ENCODE peak calls at places on chromosomes 5 and 9, in four cellular contexts. S, W, J and V are unnamed samples.

GRCh38 chr5:137470111-137470920 is 28.8 kb downstream of the SPOCK1 start:
- DNase-seq in S (peak; percentile 93), W (peak; percentile 99), J (no peak), V (peak; percentile 93)

GRCh38 chr5:119470851-119471451 is 18.7 kb downstream of the HSD17B4 start:
- DNase-seq in S (peak; percentile 46), W (peak; percentile 26), J (no peak), V (no peak)

GRCh38 chr9:34454571-34455065 is 3.8 kb downstream of the FAM219A start:
- DNase-seq in S (no peak), W (peak; percentile 18), J (no peak), V (no peak)

GRCh38 chr9:92242115-92242778 is 51.2 kb downstream of the IARS1 start:
- DNase-seq in S (peak; percentile 37), W (peak; percentile 78), J (no peak), V (peak; percentile 57)

GRCh38 chr9:125760537-125760936 is 13.4 kb downstream of the PBX3 start:
- DNase-seq in S (no peak), W (no peak), J (no peak), V (no peak)

GRCh38 chr9:33860200-33860871 is 43.4 kb downstream of the UBE2R2 start:
- DNase-seq in S (no peak), W (peak; percentile 47), J (no peak), V (no peak)

GRCh38 chr5:4730279-4730678 is 409.9 kb upstream of the ADAMTS16 start:
- DNase-seq in S (no peak), W (no peak), J (no peak), V (no peak)

GRCh38 chr9:37729499-37729898 is 24.1 kb upstream of the TRMT10B start:
- DNase-seq in S (no peak), W (no peak), J (no peak), V (no peak)

GRCh38 chr9:116232425-116233159 is 79.0 kb downstream of the PAPPA start:
- DNase-seq in S (no peak), W (peak; percentile 25), J (no peak), V (no peak)

GRCh38 chr5:106858616-106859015 is 812.1 kb downstream of the EFNA5 start:
- DNase-seq in S (no peak), W (no peak), J (no peak), V (no peak)

GRCh38 chr9:84255701-84256100 is 84.9 kb downstream of the SLC28A3 start:
- DNase-seq in S (no peak), W (no peak), J (no peak), V (no peak)

GRCh38 chr9:110241491-110242321 is 14.6 kb downstream of the TXN start:
- DNase-seq in S (no peak), W (no peak), J (no peak), V (no peak)

GRCh38 chr5:143696920-143697319 is 115.0 kb upstream of the HMHB1 start:
- DNase-seq in S (no peak), W (no peak), J (no peak), V (no peak)

GRCh38 chr5:76732405-76733048 is 16.6 kb downstream of the F2R start:
- DNase-seq in S (no peak), W (no peak), J (no peak), V (no peak)

GRCh38 chr5:180376511-180376910 is 23.4 kb upstream of the GFPT2 start:
- DNase-seq in S (no peak), W (no peak), J (no peak), V (no peak)

GRCh38 chr5:55880453-55880852 is 29.3 kb downstream of the IL31RA start:
- DNase-seq in S (no peak), W (no peak), J (no peak), V (no peak)

GRCh38 chr9:13823021-13823420 is 490.9 kb downstream of the NFIB start:
- DNase-seq in S (peak; percentile 28), W (peak; percentile 76), J (no peak), V (no peak)

GRCh38 chr5:123582570-123583293 is 70.8 kb downstream of the CSNK1G3 start:
- DNase-seq in S (no peak), W (no peak), J (no peak), V (no peak)

GRCh38 chr9:87567566-87567965 is 69.9 kb downstream of the DAPK1 start:
- DNase-seq in S (peak; percentile 68), W (peak; percentile 83), J (no peak), V (no peak)

GRCh38 chr9:95457769-95458168 is 59.0 kb downstream of the PTCH1 start:
- DNase-seq in S (no peak), W (peak; percentile 42), J (no peak), V (no peak)

GRCh38 chr5:148846930-148847329 is 20.5 kb downstream of the ADRB2 start:
- DNase-seq in S (no peak), W (peak; percentile 19), J (no peak), V (no peak)

GRCh38 chr5:115098041-115098702 is 71.5 kb downstream of the TRIM36 start:
- DNase-seq in S (peak; percentile 34), W (peak; percentile 29), J (no peak), V (peak; percentile 17)

GRCh38 chr5:34524123-34524522 is 132.0 kb upstream of the RAI14 start:
- DNase-seq in S (no peak), W (peak; percentile 68), J (no peak), V (peak; percentile 34)

GRCh38 chr5:61100425-61100824 is 61.8 kb downstream of the SMIM15 start:
- DNase-seq in S (no peak), W (no peak), J (no peak), V (no peak)

GRCh38 chr5:75007537-75007847 is 44.9 kb downstream of the GCNT4 start:
- DNase-seq in S (no peak), W (peak; percentile 25), J (no peak), V (peak; percentile 91)

GRCh38 chr5:40409600-40409999 is 270.1 kb upstream of the PTGER4 start:
- DNase-seq in S (no peak), W (no peak), J (peak; percentile 49), V (no peak)

GRCh38 chr9:74783408-74783807 is 104.3 kb downstream of the TRPM6 start:
- DNase-seq in S (no peak), W (peak; percentile 61), J (no peak), V (no peak)

GRCh38 chr5:91474201-91474600 is 91.1 kb upstream of the ARRDC3 start:
- DNase-seq in S (peak; percentile 36), W (peak; percentile 51), J (no peak), V (no peak)

GRCh38 chr5:91469517-91470165 is 86.5 kb upstream of the ARRDC3 start:
- DNase-seq in S (no peak), W (no peak), J (no peak), V (no peak)

GRCh38 chr5:91464886-91465646 is 81.9 kb upstream of the ARRDC3 start:
- DNase-seq in S (no peak), W (peak; percentile 6), J (no peak), V (no peak)

GRCh38 chr5:91468643-91469422 is 85.7 kb upstream of the ARRDC3 start:
- DNase-seq in S (no peak), W (peak; percentile 8), J (no peak), V (no peak)
- H3K4me3 ChIP-seq in S (no peak overlapping the region), W (no peak overlapping the region), J (no peak overlapping the region), V (no peak overlapping the region)

GRCh38 chr9:113853333-113853732 is 22.8 kb upstream of the ZNF618 start:
- DNase-seq in S (no peak), W (no peak), J (peak; percentile 55), V (no peak)
- TF ChIP-seq CTCF in S (peak; percentile 38), W (no peak), J (peak; percentile 60), V (peak; percentile 45)

GRCh38 chr5:157050050-157050449 is 8.9 kb downstream of the HAVCR1 start:
- DNase-seq in S (no peak), W (no peak), J (no peak), V (no peak)
- H3K4me3 ChIP-seq in S (no peak overlapping the region), W (no peak overlapping the region), J (no peak overlapping the region), V (no peak overlapping the region)

GRCh38 chr5:160970605-160971191 is 118.7 kb upstream of the ATP10B start:
- DNase-seq in S (no peak), W (no peak), J (no peak), V (no peak)
- TF ChIP-seq CTCF in S (no peak), W (no peak), J (no peak), V (peak; percentile 5)

DNA sequence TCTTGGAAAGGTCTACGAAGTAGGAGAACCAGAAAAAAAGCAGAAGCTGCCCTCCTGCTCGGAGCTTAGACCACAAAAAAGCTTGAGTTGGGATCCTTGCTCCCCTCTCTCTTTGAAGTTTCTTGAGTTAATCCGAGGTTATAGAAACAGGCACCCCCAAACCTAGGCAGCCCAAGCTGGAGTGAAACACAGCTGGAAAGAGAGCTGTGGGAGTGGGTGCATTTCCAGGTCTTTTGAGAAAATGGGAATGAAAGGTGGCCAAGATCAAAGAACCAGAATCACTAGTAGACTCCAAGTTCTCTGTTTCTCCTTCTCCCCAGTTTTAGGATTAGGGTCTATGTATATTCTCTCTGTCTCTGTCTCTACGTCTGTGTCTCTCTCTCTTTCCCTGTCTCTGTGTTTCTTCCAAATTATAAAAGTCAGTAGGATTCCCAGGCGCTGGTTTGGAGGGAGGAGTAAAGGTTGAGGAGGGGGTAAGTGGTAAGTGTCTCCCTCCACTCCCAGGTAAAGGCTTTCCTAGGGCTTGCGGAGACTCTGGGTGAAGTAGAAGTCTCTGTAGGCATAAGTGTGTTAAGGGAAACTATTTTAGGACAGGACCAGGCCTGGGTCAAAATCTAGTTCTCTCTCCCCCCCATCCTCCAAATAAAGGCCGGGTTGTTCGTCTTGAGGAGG is 2.9 kb downstream of the LHX2 start:
- DNase-seq in S (no peak), W (no peak), J (no peak), V (no peak)
- H3K4me3 ChIP-seq in S (no peak overlapping the region), W (peak overlapping the region; percentile 17), J (no peak overlapping the region), V (no peak overlapping the region)

DNA sequence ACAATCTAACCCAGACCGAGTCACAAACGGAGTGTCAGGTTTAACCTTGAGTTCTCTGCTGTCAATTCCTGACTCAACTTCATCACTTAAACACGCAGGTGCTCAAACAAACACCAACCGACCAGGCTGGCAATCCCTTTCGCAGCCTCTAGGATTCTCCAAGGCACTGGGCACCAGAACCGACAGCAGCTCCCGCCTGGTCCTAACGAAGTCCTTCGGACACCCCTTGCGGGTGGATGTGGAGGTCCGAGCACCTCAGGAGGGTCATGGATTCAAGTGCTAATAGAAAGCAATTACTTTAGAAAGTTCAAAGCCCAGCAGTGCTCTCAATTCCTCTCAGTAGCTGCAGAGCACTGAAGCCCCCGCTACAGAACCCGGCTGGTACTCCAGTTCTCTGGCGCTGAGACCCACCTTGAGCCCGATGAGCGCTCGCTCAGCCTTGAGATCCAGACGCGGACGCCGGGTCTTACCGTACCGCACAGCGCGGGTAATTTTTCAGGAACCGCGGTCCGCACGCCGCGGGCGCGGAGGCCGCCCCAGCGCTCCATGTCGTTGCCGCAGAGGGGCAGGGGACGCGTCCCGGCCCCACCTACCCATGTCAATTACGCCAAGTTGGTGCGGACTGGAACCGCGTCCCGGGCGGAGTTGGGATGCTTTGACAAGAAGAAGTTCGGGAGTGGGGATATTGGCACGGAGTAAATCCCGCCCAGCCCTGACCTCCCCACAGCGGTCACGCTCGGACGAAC is 672 bp downstream of the MARCHF3 start:
- DNase-seq in S (peak; percentile 32), W (peak; percentile 40), J (peak; percentile 47), V (no peak)
- TF ChIP-seq CTCF in S (peak; percentile 64), W (peak; percentile 55), J (peak; percentile 34), V (peak; percentile 51)

GRCh38 chr5:43019615-43020293 is 20.4 kb downstream of the ANXA2R start:
- DNase-seq in S (peak; percentile 85), W (peak; percentile 87), J (peak; percentile 75), V (no peak)

GRCh38 chr5:43014522-43014921 is 25.6 kb downstream of the ANXA2R start:
- DNase-seq in S (no peak), W (no peak), J (no peak), V (no peak)

GRCh38 chr5:43019293-43019614 is 20.9 kb downstream of the ANXA2R start:
- DNase-seq in S (no peak), W (no peak), J (no peak), V (no peak)

GRCh38 chr5:43017438-43017820 is 22.7 kb downstream of the ANXA2R start:
- DNase-seq in S (no peak), W (no peak), J (peak; percentile 49), V (no peak)

GRCh38 chr5:43016217-43016779 is 23.8 kb downstream of the ANXA2R start:
- DNase-seq in S (no peak), W (peak; percentile 36), J (no peak), V (no peak)
- H3K4me3 ChIP-seq in S (peak overlapping the region; percentile 59), W (no peak overlapping the region), J (no peak overlapping the region), V (no peak overlapping the region)